ENCODE peak calls at places on chromosome 2, in four cellular contexts. C, K, T and Y are unnamed samples.

GRCh38 chr2:21267232-21267835 is 143.6 kb downstream of the TDRD15 start:
- DNase-seq in T (no peak), C (no peak), K (no peak), Y (no peak)

GRCh38 chr2:134145519-134145918 is 108.4 kb upstream of the MGAT5 start:
- DNase-seq in K (no peak), T (no peak), C (no peak), Y (no peak)

GRCh38 chr2:120461546-120462537 is 115.9 kb downstream of the INHBB start:
- DNase-seq in T (no peak), C (no peak), K (no peak), Y (no peak)

GRCh38 chr2:111058264-111058663 is 62.5 kb upstream of the BCL2L11 start:
- DNase-seq in T (no peak), C (no peak), K (no peak), Y (no peak)

GRCh38 chr2:176675557-176676256 is 406.5 kb downstream of the MTX2 start:
- DNase-seq in T (no peak), K (no peak), C (peak; percentile 23), Y (no peak)

GRCh38 chr2:128322651-128323491 is 4.2 kb upstream of the HS6ST1 start:
- DNase-seq in K (peak; percentile 51), C (peak; percentile 46), T (no peak), Y (no peak)

GRCh38 chr2:63719052-63719451 is 122.6 kb upstream of the UGP2 start:
- DNase-seq in C (peak; percentile 19), T (no peak), K (no peak), Y (no peak)

GRCh38 chr2:98157557-98157956 is 70.6 kb downstream of the VWA3B start:
- DNase-seq in T (no peak), K (peak; percentile 37), C (no peak), Y (no peak)

GRCh38 chr2:20796374-20796791 is 26.5 kb downstream of the LDAH start:
- DNase-seq in K (no peak), T (no peak), C (no peak), Y (no peak)

GRCh38 chr2:233061007-233061590 is 957 bp downstream of the INPP5D start:
- DNase-seq in K (no peak), T (no peak), C (no peak), Y (no peak)